ENCODE peak calls at places on chromosomes 3 and 15, in five cellular contexts. R, V, D, T and I are unnamed samples.

GRCh38 chr3:3798641-3799113 is 554 bp upstream of the LRRN1 start:
- DNase-seq in R (peak), V (peak), D (no peak), T (no peak), I (peak)

GRCh38 chr3:157098823-157099185 is 61.1 kb downstream of the CCNL1 start:
- DNase-seq in R (no peak), V (no peak), D (no peak), T (no peak), I (no peak)

GRCh38 chr3:141389703-141390102 is 21.4 kb downstream of the ZBTB38 start:
- DNase-seq in R (no peak), V (no peak), D (no peak), T (no peak), I (no peak)

GRCh38 chr15:57914350-57915055 is 151.0 kb downstream of the ALDH1A2 start:
- DNase-seq in R (no peak), V (peak), D (no peak), T (no peak), I (no peak)

GRCh38 chr3:100760377-100760776 is 51.1 kb downstream of the TFG start:
- DNase-seq in R (no peak), V (no peak), D (no peak), T (no peak), I (no peak)

GRCh38 chr3:190840146-190840545 is 22.3 kb downstream of the GMNC start:
- DNase-seq in R (no peak), V (no peak), D (no peak), T (no peak), I (no peak)

GRCh38 chr3:53744351-53744750 is 101.9 kb downstream of the CHDH start:
- DNase-seq in R (no peak), V (peak), D (no peak), T (no peak), I (no peak)

GRCh38 chr15:68506071-68506470 is 72.7 kb upstream of the CORO2B start:
- DNase-seq in R (no peak), V (peak), D (no peak), T (no peak), I (peak)

GRCh38 chr3:22377421-22377820 is 626.4 kb upstream of the ZNF385D start:
- DNase-seq in R (no peak), V (no peak), D (no peak), T (peak), I (no peak)

GRCh38 chr3:114447545-114447944 is 153.7 kb downstream of the TIGIT start:
- DNase-seq in R (no peak), V (no peak), D (no peak), T (no peak), I (no peak)

GRCh38 chr3:87272718-87273337 is 3.6 kb downstream of the POU1F1 start:
- DNase-seq in R (no peak), V (no peak), D (no peak), T (no peak), I (no peak)

GRCh38 chr3:150055332-150055731 is 84.6 kb upstream of the PFN2 start:
- DNase-seq in R (no peak), V (no peak), D (no peak), T (no peak), I (no peak)

GRCh38 chr3:70899816-70900215 is 587.4 kb upstream of the MDFIC2 start:
- DNase-seq in R (no peak), V (no peak), D (no peak), T (no peak), I (no peak)

GRCh38 chr3:161310649-161311423 is 60.5 kb downstream of the SPTSSB start:
- DNase-seq in R (peak), V (no peak), D (peak), T (no peak), I (no peak)

GRCh38 chr3:47416041-47416440 is 35.2 kb downstream of the PTPN23 start:
- DNase-seq in R (no peak), V (no peak), D (no peak), T (no peak), I (no peak)

GRCh38 chr15:80611543-80612080 is 83.5 kb upstream of the ABHD17C start:
- DNase-seq in R (no peak), V (no peak), D (no peak), T (no peak), I (peak)

GRCh38 chr3:41808152-41808551 is 153.8 kb downstream of the ULK4 start:
- DNase-seq in R (no peak), V (no peak), D (no peak), T (peak), I (no peak)

GRCh38 chr3:16369247-16369646 is 104.2 kb downstream of the OXNAD1 start:
- DNase-seq in R (no peak), V (no peak), D (no peak), T (no peak), I (no peak)

GRCh38 chr3:197175503-197175902 is 122.9 kb downstream of the DLG1 start:
- DNase-seq in R (no peak), V (no peak), D (no peak), T (no peak), I (no peak)

GRCh38 chr3:8651418-8652322 is 7.1 kb upstream of the SSUH2 start:
- DNase-seq in R (no peak), V (peak), D (no peak), T (no peak), I (no peak)

GRCh38 chr3:182920515-182921084 is 59.7 kb downstream of the DCUN1D1 start:
- DNase-seq in R (no peak), V (no peak), D (no peak), T (no peak), I (peak)

GRCh38 chr3:177195242-177195940 is 1.9 kb downstream of the TBL1XR1 start:
- DNase-seq in R (peak), V (peak), D (no peak), T (peak), I (no peak)

GRCh38 chr3:10550705-10551104 is 45.3 kb upstream of the ATP2B2 start:
- DNase-seq in R (no peak), V (no peak), D (no peak), T (no peak), I (peak)

GRCh38 chr3:190345027-190345821 is 23.0 kb upstream of the CLDN1 start:
- DNase-seq in R (no peak), V (no peak), D (no peak), T (peak), I (no peak)

GRCh38 chr3:50605901-50606326 is 5.7 kb downstream of the CISH start:
- DNase-seq in R (no peak), V (no peak), D (no peak), T (no peak), I (no peak)

GRCh38 chr3:48018841-48019240 is 2.6 kb upstream of the MAP4 start:
- DNase-seq in R (no peak), V (no peak), D (no peak), T (peak), I (no peak)

GRCh38 chr15:87115795-87116194 is 1036.1 kb downstream of the AGBL1 start:
- DNase-seq in R (no peak), V (no peak), D (no peak), T (no peak), I (no peak)

GRCh38 chr3:125110016-125110875 is 54.4 kb upstream of the HEG1 start:
- DNase-seq in R (no peak), V (no peak), D (no peak), T (peak), I (no peak)

GRCh38 chr3:170572665-170573253 is 13.1 kb downstream of the SLC7A14 start:
- DNase-seq in R (peak), V (no peak), D (peak), T (peak), I (no peak)

GRCh38 chr15:68356778-68357177 is 75.2 kb downstream of the ITGA11 start:
- DNase-seq in R (no peak), V (no peak), D (no peak), T (no peak), I (no peak)

GRCh38 chr15:81893182-81893833 is 152.5 kb downstream of the MEX3B start:
- DNase-seq in R (no peak), V (no peak), D (no peak), T (no peak), I (no peak)

GRCh38 chr3:156576887-156577427 is 22.0 kb upstream of the SSR3 start:
- DNase-seq in R (no peak), V (no peak), D (no peak), T (peak), I (no peak)

GRCh38 chr3:50319872-50320625 is 2.5 kb downstream of the HYAL2 start:
- DNase-seq in R (no peak), V (no peak), D (no peak), T (no peak), I (no peak)

GRCh38 chr3:184227481-184227935 is 1.9 kb upstream of the VWA5B2 start:
- DNase-seq in R (peak), V (no peak), D (peak), T (no peak), I (peak)

GRCh38 chr3:172084871-172085556 is 45.6 kb downstream of the FNDC3B start:
- DNase-seq in R (no peak), V (no peak), D (no peak), T (no peak), I (no peak)

GRCh38 chr3:122258757-122259371 is 66.2 kb upstream of the CSTA start:
- DNase-seq in R (peak), V (peak), D (peak), T (peak), I (peak)

GRCh38 chr15:47514251-47514652 is 203.1 kb upstream of the SEMA6D start:
- DNase-seq in R (no peak), V (no peak), D (no peak), T (peak), I (no peak)